ENCODE peak calls at places on chromosome 22, in nine cellular contexts. One of them, this sample, is unnamed. For H3K27me3, the result is how much of the 10 kb centered on the place peaks cover.

GRCh38 chr22:35397095-35397904 is 2.6 kb upstream of the MCM5 start:
- DNase-seq in pancreas: peak
- DNase-seq in IMR-90: peak
- DNase-seq in fibroblast of lung: peak
- DNase-seq in SK-N-SH: no peak
- DNase-seq in endothelial cell of umbilical vein: peak
- DNase-seq in H9: no peak
- DNase-seq in heart left ventricle: no peak
- DNase-seq in stomach: no peak
- DNase-seq in this sample: peak

GRCh38 chr22:50627914-50628542 is at the start of gene ARSA:
- DNase-seq in SK-N-SH: peak
- DNase-seq in stomach: peak
- DNase-seq in endothelial cell of umbilical vein: peak
- DNase-seq in heart left ventricle: peak
- DNase-seq in pancreas: peak
- DNase-seq in IMR-90: peak
- DNase-seq in H9: peak
- DNase-seq in fibroblast of lung: peak
- DNase-seq in this sample: peak

GRCh38 chr22:35683560-35683959 is 34.1 kb upstream of the APOL5 start:
- DNase-seq in heart left ventricle: no peak
- DNase-seq in endothelial cell of umbilical vein: no peak
- DNase-seq in fibroblast of lung: no peak
- DNase-seq in H9: no peak
- DNase-seq in SK-N-SH: no peak
- DNase-seq in IMR-90: no peak
- DNase-seq in pancreas: no peak
- DNase-seq in stomach: no peak
- DNase-seq in this sample: no peak

GRCh38 chr22:23012081-23012622 is 58.2 kb upstream of the GNAZ start:
- DNase-seq in endothelial cell of umbilical vein: no peak
- DNase-seq in SK-N-SH: no peak
- DNase-seq in H9: no peak
- DNase-seq in heart left ventricle: no peak
- DNase-seq in IMR-90: no peak
- DNase-seq in stomach: no peak
- DNase-seq in fibroblast of lung: no peak
- DNase-seq in pancreas: no peak
- DNase-seq in this sample: no peak

GRCh38 chr22:30562391-30562790 is 12.1 kb downstream of the GAL3ST1 start:
- DNase-seq in IMR-90: no peak
- DNase-seq in pancreas: no peak
- DNase-seq in endothelial cell of umbilical vein: no peak
- DNase-seq in fibroblast of lung: no peak
- DNase-seq in H9: no peak
- DNase-seq in heart left ventricle: no peak
- DNase-seq in stomach: no peak
- DNase-seq in SK-N-SH: no peak
- DNase-seq in this sample: no peak

GRCh38 chr22:21643533-21644357 is 1.6 kb downstream of the SDF2L1 start:
- DNase-seq in endothelial cell of umbilical vein: no peak
- DNase-seq in pancreas: no peak
- DNase-seq in IMR-90: no peak
- DNase-seq in SK-N-SH: no peak
- DNase-seq in H9: no peak
- DNase-seq in fibroblast of lung: no peak
- DNase-seq in heart left ventricle: no peak
- DNase-seq in stomach: no peak
- DNase-seq in this sample: no peak

GRCh38 chr22:39133871-39134270 is 18.6 kb downstream of the CBX7 start:
- DNase-seq in fibroblast of lung: no peak
- DNase-seq in H9: no peak
- DNase-seq in heart left ventricle: no peak
- DNase-seq in IMR-90: no peak
- DNase-seq in SK-N-SH: no peak
- DNase-seq in endothelial cell of umbilical vein: no peak
- DNase-seq in pancreas: no peak
- DNase-seq in stomach: no peak
- DNase-seq in this sample: no peak

GRCh38 chr22:50687829-50688228 is 15.2 kb downstream of the SHANK3 start:
- DNase-seq in H9: no peak
- DNase-seq in SK-N-SH: no peak
- DNase-seq in stomach: peak
- DNase-seq in fibroblast of lung: no peak
- DNase-seq in IMR-90: no peak
- DNase-seq in heart left ventricle: no peak
- DNase-seq in pancreas: no peak
- DNase-seq in endothelial cell of umbilical vein: no peak
- DNase-seq in this sample: no peak

GRCh38 chr22:49521787-49522224 is 305.9 kb downstream of the BRD1 start:
- DNase-seq in endothelial cell of umbilical vein: no peak
- DNase-seq in fibroblast of lung: no peak
- DNase-seq in H9: no peak
- DNase-seq in IMR-90: no peak
- DNase-seq in heart left ventricle: no peak
- DNase-seq in stomach: no peak
- DNase-seq in pancreas: no peak
- DNase-seq in SK-N-SH: no peak
- DNase-seq in this sample: no peak

GRCh38 chr22:42369250-42370041 is 62.8 kb downstream of the NFAM1 start:
- DNase-seq in SK-N-SH: peak
- DNase-seq in fibroblast of lung: peak
- DNase-seq in H9: peak
- DNase-seq in heart left ventricle: peak
- DNase-seq in IMR-90: peak
- DNase-seq in pancreas: peak
- DNase-seq in stomach: peak
- DNase-seq in endothelial cell of umbilical vein: peak
- DNase-seq in this sample: peak
- TF ChIP-seq CTCF in SK-N-SH: no peak
- TF ChIP-seq CTCF in fibroblast of lung: no peak
- TF ChIP-seq CTCF in H9: no peak
- TF ChIP-seq CTCF in heart left ventricle: no peak
- TF ChIP-seq CTCF in IMR-90: no peak
- TF ChIP-seq CTCF in pancreas: no peak
- TF ChIP-seq CTCF in stomach: no peak
- TF ChIP-seq CTCF in endothelial cell of umbilical vein: no peak
- TF ChIP-seq CTCF in this sample: no peak

GRCh38 chr22:27795053-27795452 is 6.5 kb downstream of the MN1 start:
- DNase-seq in endothelial cell of umbilical vein: no peak
- DNase-seq in stomach: no peak
- DNase-seq in H9: peak
- DNase-seq in heart left ventricle: peak
- DNase-seq in SK-N-SH: no peak
- DNase-seq in IMR-90: no peak
- DNase-seq in fibroblast of lung: no peak
- DNase-seq in pancreas: no peak
- DNase-seq in this sample: no peak
- H3K27me3 ChIP-seq in endothelial cell of umbilical vein: half or more
- H3K27me3 ChIP-seq in stomach: under half
- H3K27me3 ChIP-seq in H9: under half
- H3K27me3 ChIP-seq in heart left ventricle: under half
- H3K27me3 ChIP-seq in SK-N-SH: under half
- H3K27me3 ChIP-seq in IMR-90: under half
- H3K27me3 ChIP-seq in fibroblast of lung: under half
- H3K27me3 ChIP-seq in pancreas: under half
- H3K27me3 ChIP-seq in this sample: under half

GRCh38 chr22:26065847-26066246 is 103.4 kb upstream of the SEZ6L start:
- DNase-seq in heart left ventricle: no peak
- DNase-seq in fibroblast of lung: no peak
- DNase-seq in stomach: no peak
- DNase-seq in IMR-90: no peak
- DNase-seq in SK-N-SH: no peak
- DNase-seq in pancreas: no peak
- DNase-seq in H9: no peak
- DNase-seq in endothelial cell of umbilical vein: no peak
- DNase-seq in this sample: no peak
- H3K27ac ChIP-seq in heart left ventricle: no peak
- H3K27ac ChIP-seq in fibroblast of lung: no peak
- H3K27ac ChIP-seq in stomach: no peak
- H3K27ac ChIP-seq in IMR-90: no peak
- H3K27ac ChIP-seq in SK-N-SH: no peak
- H3K27ac ChIP-seq in pancreas: no peak
- H3K27ac ChIP-seq in H9: no peak
- H3K27ac ChIP-seq in endothelial cell of umbilical vein: no peak
- H3K27ac ChIP-seq in this sample: no peak

DNA sequence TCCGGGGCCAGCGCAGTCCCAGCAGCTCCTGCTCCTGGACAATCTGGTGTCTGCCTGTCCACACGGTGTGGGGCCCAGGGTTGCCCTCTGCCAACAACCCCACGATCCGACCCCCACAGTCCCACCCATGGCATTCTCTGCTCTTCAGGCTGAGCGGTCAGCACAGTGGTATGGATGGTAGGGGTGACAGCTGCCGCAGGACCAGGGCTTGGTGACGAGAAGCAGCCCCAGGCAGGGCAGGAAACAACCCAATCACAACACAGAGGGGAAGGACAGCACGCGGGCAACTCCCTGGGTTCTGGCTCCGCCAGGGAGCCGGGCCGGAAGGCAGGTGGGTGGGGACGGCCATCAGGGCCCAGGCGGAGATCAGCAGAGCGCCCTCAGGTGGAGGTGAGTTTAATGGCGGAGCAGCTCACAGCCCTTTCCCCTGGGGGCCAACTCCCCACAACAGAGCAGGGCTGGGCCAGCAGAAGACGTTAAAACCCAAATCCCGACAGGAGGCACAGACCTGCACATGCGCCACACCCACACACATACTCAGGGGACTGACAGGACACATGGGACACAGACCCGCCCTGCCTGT is 5.3 kb upstream of the CHADL start:
- DNase-seq in heart left ventricle: no peak
- DNase-seq in H9: peak
- DNase-seq in IMR-90: no peak
- DNase-seq in fibroblast of lung: no peak
- DNase-seq in endothelial cell of umbilical vein: no peak
- DNase-seq in SK-N-SH: no peak
- DNase-seq in stomach: no peak
- DNase-seq in pancreas: no peak
- DNase-seq in this sample: no peak
- TF ChIP-seq CTCF in heart left ventricle: no peak
- TF ChIP-seq CTCF in H9: peak
- TF ChIP-seq CTCF in IMR-90: no peak
- TF ChIP-seq CTCF in fibroblast of lung: no peak
- TF ChIP-seq CTCF in endothelial cell of umbilical vein: peak
- TF ChIP-seq CTCF in SK-N-SH: no peak
- TF ChIP-seq CTCF in stomach: no peak
- TF ChIP-seq CTCF in pancreas: no peak
- TF ChIP-seq CTCF in this sample: no peak

DNA sequence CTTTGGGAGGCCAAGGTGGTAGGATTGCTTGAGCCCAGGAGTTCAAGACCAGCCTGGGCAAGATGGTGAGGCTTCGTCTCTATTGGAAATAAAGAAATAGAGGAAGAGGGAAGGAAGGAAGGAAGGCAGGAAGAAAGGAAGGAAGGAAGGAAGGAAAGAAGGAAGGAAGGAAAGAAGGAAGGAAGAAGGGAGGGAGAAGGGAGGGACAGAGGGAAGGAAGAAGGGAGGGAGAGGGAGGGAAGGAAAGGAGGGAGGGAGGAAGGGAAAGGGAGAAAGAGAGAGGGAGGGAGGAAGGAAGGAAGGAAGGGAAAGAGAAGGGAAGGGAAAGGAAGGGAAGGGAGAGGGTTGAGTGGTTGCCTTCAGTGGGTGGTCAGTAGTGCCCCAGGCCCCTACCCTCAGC is 13.9 kb upstream of the PNPLA3 start:
- DNase-seq in stomach: no peak
- DNase-seq in SK-N-SH: no peak
- DNase-seq in fibroblast of lung: no peak
- DNase-seq in pancreas: no peak
- DNase-seq in endothelial cell of umbilical vein: no peak
- DNase-seq in heart left ventricle: no peak
- DNase-seq in IMR-90: no peak
- DNase-seq in H9: no peak
- DNase-seq in this sample: no peak
- H3K27me3 ChIP-seq in stomach: under half
- H3K27me3 ChIP-seq in SK-N-SH: under half
- H3K27me3 ChIP-seq in fibroblast of lung: under half
- H3K27me3 ChIP-seq in pancreas: under half
- H3K27me3 ChIP-seq in endothelial cell of umbilical vein: under half
- H3K27me3 ChIP-seq in heart left ventricle: under half
- H3K27me3 ChIP-seq in IMR-90: under half
- H3K27me3 ChIP-seq in H9: under half
- H3K27me3 ChIP-seq in this sample: under half

GRCh38 chr22:37274380-37274862 is 7.9 kb upstream of the CYTH4 start:
- DNase-seq in H9: no peak
- DNase-seq in SK-N-SH: no peak
- DNase-seq in fibroblast of lung: no peak
- DNase-seq in endothelial cell of umbilical vein: no peak
- DNase-seq in pancreas: no peak
- DNase-seq in IMR-90: no peak
- DNase-seq in heart left ventricle: peak
- DNase-seq in stomach: peak
- DNase-seq in this sample: no peak
- H3K27ac ChIP-seq in H9: no peak
- H3K27ac ChIP-seq in SK-N-SH: no peak
- H3K27ac ChIP-seq in fibroblast of lung: no peak
- H3K27ac ChIP-seq in endothelial cell of umbilical vein: no peak
- H3K27ac ChIP-seq in pancreas: no peak
- H3K27ac ChIP-seq in IMR-90: no peak
- H3K27ac ChIP-seq in heart left ventricle: no peak
- H3K27ac ChIP-seq in stomach: no peak
- H3K27ac ChIP-seq in this sample: no peak

GRCh38 chr22:45969414-45969799 is 7.6 kb downstream of the WNT7B start:
- DNase-seq in pancreas: no peak
- DNase-seq in heart left ventricle: no peak
- DNase-seq in endothelial cell of umbilical vein: no peak
- DNase-seq in IMR-90: no peak
- DNase-seq in SK-N-SH: peak
- DNase-seq in stomach: no peak
- DNase-seq in H9: peak
- DNase-seq in fibroblast of lung: no peak
- DNase-seq in this sample: no peak
- TF ChIP-seq CTCF in pancreas: no peak
- TF ChIP-seq CTCF in heart left ventricle: no peak
- TF ChIP-seq CTCF in endothelial cell of umbilical vein: no peak
- TF ChIP-seq CTCF in IMR-90: peak
- TF ChIP-seq CTCF in SK-N-SH: peak
- TF ChIP-seq CTCF in stomach: no peak
- TF ChIP-seq CTCF in H9: peak
- TF ChIP-seq CTCF in fibroblast of lung: no peak
- TF ChIP-seq CTCF in this sample: no peak

DNA sequence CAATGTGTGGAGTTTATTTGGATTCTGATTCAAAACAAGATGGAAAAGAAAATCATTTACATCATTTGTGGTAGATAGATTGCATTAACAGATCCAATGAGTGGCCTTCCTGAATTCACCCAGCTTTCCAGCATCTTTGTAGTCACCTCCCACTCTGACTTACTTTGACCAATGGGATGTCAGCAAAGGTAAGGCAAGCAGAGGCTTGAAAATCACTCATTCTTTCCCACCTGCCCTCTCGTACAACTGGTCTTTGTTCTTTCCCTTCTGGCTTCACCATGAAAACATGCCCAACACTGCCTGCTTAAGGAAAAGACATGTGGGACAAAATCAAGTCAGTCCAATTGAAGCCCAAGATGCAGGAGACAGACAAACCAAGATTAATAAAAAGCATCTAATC is 202.1 kb downstream of the TTC28 start:
- DNase-seq in H9: no peak
- DNase-seq in fibroblast of lung: no peak
- DNase-seq in IMR-90: no peak
- DNase-seq in heart left ventricle: no peak
- DNase-seq in SK-N-SH: no peak
- DNase-seq in stomach: no peak
- DNase-seq in endothelial cell of umbilical vein: no peak
- DNase-seq in pancreas: no peak
- DNase-seq in this sample: no peak
- H3K27me3 ChIP-seq in H9: under half
- H3K27me3 ChIP-seq in fibroblast of lung: under half
- H3K27me3 ChIP-seq in IMR-90: under half
- H3K27me3 ChIP-seq in heart left ventricle: under half
- H3K27me3 ChIP-seq in SK-N-SH: under half
- H3K27me3 ChIP-seq in stomach: under half
- H3K27me3 ChIP-seq in endothelial cell of umbilical vein: under half
- H3K27me3 ChIP-seq in pancreas: under half
- H3K27me3 ChIP-seq in this sample: under half

This sample was measured in ovary.